ENCODE peak calls at places on chromosomes 16 and 17, in four cellular contexts. One of them, this sample, is unnamed.

GRCh38 chr16:2333772-2334379 is 6.7 kb downstream of the ABCA3 start:
- DNase-seq in A549: peak; percentile 64
- DNase-seq in ovary: no peak
- DNase-seq in PC-9: peak; percentile 43
- DNase-seq in this sample: peak; percentile 71

GRCh38 chr16:57149391-57149790 is 36.4 kb downstream of the PSME3IP1 start:
- DNase-seq in A549: no peak
- DNase-seq in ovary: no peak
- DNase-seq in PC-9: no peak
- DNase-seq in this sample: no peak

GRCh38 chr17:49964539-49965521 is 4.2 kb upstream of the DLX4 start:
- DNase-seq in A549: no peak
- DNase-seq in ovary: no peak
- DNase-seq in PC-9: no peak
- DNase-seq in this sample: no peak

GRCh38 chr17:49616086-49616485 is 40.4 kb downstream of the NXPH3 start:
- DNase-seq in A549: peak; percentile 31
- DNase-seq in ovary: no peak
- DNase-seq in PC-9: no peak
- DNase-seq in this sample: no peak

GRCh38 chr17:57484826-57485565 is 228.7 kb downstream of the MSI2 start:
- DNase-seq in A549: no peak
- DNase-seq in ovary: no peak
- DNase-seq in PC-9: no peak
- DNase-seq in this sample: no peak

GRCh38 chr17:58577696-58578095 is 63.3 kb upstream of the MTMR4 start:
- DNase-seq in A549: peak; percentile 53
- DNase-seq in ovary: peak; percentile 11
- DNase-seq in PC-9: peak; percentile 44
- DNase-seq in this sample: peak; percentile 75

GRCh38 chr17:47692895-47693666 is 880 bp upstream of the TBKBP1 start:
- DNase-seq in A549: no peak
- DNase-seq in ovary: no peak
- DNase-seq in PC-9: peak; percentile 44
- DNase-seq in this sample: no peak

GRCh38 chr17:74804683-74805082 is 28.5 kb upstream of the NAT9 start:
- DNase-seq in A549: no peak
- DNase-seq in ovary: no peak
- DNase-seq in PC-9: no peak
- DNase-seq in this sample: no peak

GRCh38 chr17:65283704-65284103 is 146.5 kb downstream of the RGS9 start:
- DNase-seq in A549: no peak
- DNase-seq in ovary: no peak
- DNase-seq in PC-9: no peak
- DNase-seq in this sample: no peak

GRCh38 chr17:55830210-55830609 is 79.4 kb downstream of the PCTP start:
- DNase-seq in A549: no peak
- DNase-seq in ovary: no peak
- DNase-seq in PC-9: no peak
- DNase-seq in this sample: no peak

GRCh38 chr16:90046971-90047713 is 27.9 kb upstream of the DBNDD1 start:
- DNase-seq in A549: no peak
- DNase-seq in ovary: peak; percentile 97
- DNase-seq in PC-9: peak; percentile 58
- DNase-seq in this sample: no peak

GRCh38 chr17:49703557-49704277 is 4.0 kb downstream of the SLC35B1 start:
- DNase-seq in A549: peak; percentile 72
- DNase-seq in ovary: no peak
- DNase-seq in PC-9: peak; percentile 46
- DNase-seq in this sample: peak; percentile 34

GRCh38 chr17:12592941-12593340 is 72.7 kb upstream of the MYOCD start:
- DNase-seq in A549: no peak
- DNase-seq in ovary: no peak
- DNase-seq in PC-9: no peak
- DNase-seq in this sample: peak; percentile 60

GRCh38 chr16:85602831-85603755 is 10.0 kb upstream of the GSE1 start:
- DNase-seq in A549: no peak
- DNase-seq in ovary: no peak
- DNase-seq in PC-9: no peak
- DNase-seq in this sample: no peak

GRCh38 chr16:7914738-7915137 is 582.1 kb downstream of the RBFOX1 start:
- DNase-seq in A549: no peak
- DNase-seq in ovary: no peak
- DNase-seq in PC-9: no peak
- DNase-seq in this sample: no peak

GRCh38 chr17:43599835-43600234 is 53.7 kb upstream of the ETV4 start:
- DNase-seq in A549: no peak
- DNase-seq in ovary: no peak
- DNase-seq in PC-9: no peak
- DNase-seq in this sample: peak; percentile 32

GRCh38 chr17:46072998-46073397 is 73.9 kb downstream of the STH start:
- DNase-seq in A549: peak; percentile 23
- DNase-seq in ovary: no peak
- DNase-seq in PC-9: peak; percentile 43
- DNase-seq in this sample: no peak

GRCh38 chr17:43385046-43385831 is 13.6 kb upstream of the ARL4D start:
- DNase-seq in A549: no peak
- DNase-seq in ovary: no peak
- DNase-seq in PC-9: no peak
- DNase-seq in this sample: no peak

GRCh38 chr17:77602062-77602746 is 356.3 kb upstream of the TNRC6C start:
- DNase-seq in A549: no peak
- DNase-seq in ovary: no peak
- DNase-seq in PC-9: no peak
- DNase-seq in this sample: no peak

GRCh38 chr16:74575805-74576643 is 30.9 kb downstream of the GLG1 start:
- DNase-seq in A549: no peak
- DNase-seq in ovary: no peak
- DNase-seq in PC-9: no peak
- DNase-seq in this sample: no peak

GRCh38 chr16:1030381-1030901 is 42.1 kb upstream of the SSTR5 start:
- DNase-seq in A549: no peak
- DNase-seq in ovary: no peak
- DNase-seq in PC-9: no peak
- DNase-seq in this sample: no peak

GRCh38 chr17:42065201-42065600 is 14.8 kb upstream of the C17orf113 start:
- DNase-seq in A549: no peak
- DNase-seq in ovary: no peak
- DNase-seq in PC-9: no peak
- DNase-seq in this sample: no peak

GRCh38 chr16:79599256-79599836 is 1.2 kb downstream of the MAF start:
- DNase-seq in A549: peak; percentile 16
- DNase-seq in ovary: peak; percentile 41
- DNase-seq in PC-9: no peak
- DNase-seq in this sample: no peak

GRCh38 chr16:2270070-2270462 is 2.1 kb upstream of the RNPS1 start:
- DNase-seq in A549: no peak
- DNase-seq in ovary: no peak
- DNase-seq in PC-9: no peak
- DNase-seq in this sample: no peak

GRCh38 chr17:40110457-40110856 is 10.1 kb upstream of the NR1D1 start:
- DNase-seq in A549: no peak
- DNase-seq in ovary: peak; percentile 21
- DNase-seq in PC-9: no peak
- DNase-seq in this sample: no peak

GRCh38 chr17:74890554-74890953 is 2.9 kb downstream of the FADS6 start:
- DNase-seq in A549: no peak
- DNase-seq in ovary: no peak
- DNase-seq in PC-9: no peak
- DNase-seq in this sample: no peak

GRCh38 chr17:72244942-72245341 is 124.1 kb downstream of the SOX9 start:
- DNase-seq in A549: no peak
- DNase-seq in ovary: no peak
- DNase-seq in PC-9: peak; percentile 42
- DNase-seq in this sample: no peak

GRCh38 chr16:79047337-79047736 is 553.2 kb downstream of the MAF start:
- DNase-seq in A549: peak; percentile 12
- DNase-seq in ovary: no peak
- DNase-seq in PC-9: no peak
- DNase-seq in this sample: peak; percentile 8

GRCh38 chr16:58026139-58026704 is 668 bp downstream of the MMP15 start:
- DNase-seq in A549: peak; percentile 56
- DNase-seq in ovary: peak; percentile 22
- DNase-seq in PC-9: no peak
- DNase-seq in this sample: peak; percentile 47

GRCh38 chr16:79132745-79133144 is 467.8 kb downstream of the MAF start:
- DNase-seq in A549: no peak
- DNase-seq in ovary: peak; percentile 48
- DNase-seq in PC-9: no peak
- DNase-seq in this sample: no peak

GRCh38 chr16:76335187-76335974 is 58.2 kb downstream of the CNTNAP4 start:
- DNase-seq in A549: no peak
- DNase-seq in ovary: no peak
- DNase-seq in PC-9: no peak
- DNase-seq in this sample: no peak

GRCh38 chr16:58235663-58236062 is 37.8 kb upstream of the CSNK2A2 start:
- DNase-seq in A549: no peak
- DNase-seq in ovary: no peak
- DNase-seq in PC-9: no peak
- DNase-seq in this sample: no peak

GRCh38 chr17:47686276-47686635 is 7.7 kb upstream of the TBKBP1 start:
- DNase-seq in A549: no peak
- DNase-seq in ovary: no peak
- DNase-seq in PC-9: peak; percentile 56
- DNase-seq in this sample: no peak

GRCh38 chr17:63444457-63444856 is 1.6 kb downstream of the CYB561 start:
- DNase-seq in A549: no peak
- DNase-seq in ovary: no peak
- DNase-seq in PC-9: no peak
- DNase-seq in this sample: no peak

GRCh38 chr17:79203016-79203415 is 128.4 kb downstream of the ENGASE start:
- DNase-seq in A549: no peak
- DNase-seq in ovary: no peak
- DNase-seq in PC-9: no peak
- DNase-seq in this sample: no peak

GRCh38 chr17:68378202-68379149 is 78.8 kb downstream of the WIPI1 start:
- DNase-seq in A549: peak; percentile 63
- DNase-seq in ovary: peak; percentile 99
- DNase-seq in PC-9: peak; percentile 95
- DNase-seq in this sample: peak; percentile 28

GRCh38 chr16:57618306-57619132 is 9.9 kb upstream of the ADGRG1 start:
- DNase-seq in A549: no peak
- DNase-seq in ovary: no peak
- DNase-seq in PC-9: peak; percentile 89
- DNase-seq in this sample: no peak

GRCh38 chr16:70267516-70267915 is 15.8 kb upstream of the EXOSC6 start:
- DNase-seq in A549: peak; percentile 66
- DNase-seq in ovary: no peak
- DNase-seq in PC-9: no peak
- DNase-seq in this sample: peak; percentile 75

GRCh38 chr16:57277586-57277985 is 6.9 kb downstream of the PLLP start:
- DNase-seq in A549: peak; percentile 58
- DNase-seq in ovary: no peak
- DNase-seq in PC-9: peak; percentile 97
- DNase-seq in this sample: no peak

DNA sequence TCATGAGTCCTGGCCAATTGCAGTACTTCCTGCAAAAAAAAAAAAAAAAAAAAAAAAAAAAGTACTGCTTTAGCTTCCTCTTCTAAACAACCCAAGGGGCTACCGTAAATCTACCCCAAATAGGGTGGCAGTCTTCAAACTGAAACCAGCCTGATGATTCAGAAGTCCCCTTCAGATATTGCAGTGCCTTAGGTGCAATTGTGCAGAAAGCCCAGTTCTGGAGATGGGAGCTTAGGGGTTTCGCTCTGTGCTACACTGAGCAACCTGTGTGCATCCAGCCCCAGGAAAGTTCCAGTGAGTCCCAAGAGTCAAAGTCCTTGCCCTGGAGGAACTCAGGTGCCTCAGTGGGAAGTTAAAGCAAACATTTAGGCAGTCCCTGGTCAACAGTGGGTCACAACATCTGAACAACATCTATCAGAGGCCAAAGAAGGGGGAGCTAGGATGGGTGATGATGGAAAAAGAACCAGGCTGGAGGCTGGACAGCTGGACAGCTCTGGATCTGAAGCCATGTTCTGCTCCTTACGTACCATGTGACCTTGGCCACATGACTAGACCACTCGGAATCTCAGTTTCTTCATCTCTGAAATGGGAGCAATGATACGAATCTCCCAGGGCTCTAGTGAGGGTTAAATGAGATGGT is 6.7 kb upstream of the CIITA start:
- DNase-seq in A549: no peak
- DNase-seq in ovary: no peak
- DNase-seq in PC-9: no peak
- DNase-seq in this sample: no peak
- H3K27ac ChIP-seq in A549: no peak overlapping the region
- H3K27ac ChIP-seq in ovary: no peak overlapping the region
- H3K27ac ChIP-seq in PC-9: no peak overlapping the region
- H3K27ac ChIP-seq in this sample: no peak overlapping the region

GRCh38 chr16:87132361-87133014 is 184.7 kb downstream of the C16orf95 start:
- DNase-seq in A549: no peak
- DNase-seq in ovary: no peak
- DNase-seq in PC-9: no peak
- DNase-seq in this sample: no peak
- H3K27ac ChIP-seq in A549: no peak overlapping the region
- H3K27ac ChIP-seq in ovary: no peak overlapping the region
- H3K27ac ChIP-seq in PC-9: no peak overlapping the region
- H3K27ac ChIP-seq in this sample: no peak overlapping the region

DNA sequence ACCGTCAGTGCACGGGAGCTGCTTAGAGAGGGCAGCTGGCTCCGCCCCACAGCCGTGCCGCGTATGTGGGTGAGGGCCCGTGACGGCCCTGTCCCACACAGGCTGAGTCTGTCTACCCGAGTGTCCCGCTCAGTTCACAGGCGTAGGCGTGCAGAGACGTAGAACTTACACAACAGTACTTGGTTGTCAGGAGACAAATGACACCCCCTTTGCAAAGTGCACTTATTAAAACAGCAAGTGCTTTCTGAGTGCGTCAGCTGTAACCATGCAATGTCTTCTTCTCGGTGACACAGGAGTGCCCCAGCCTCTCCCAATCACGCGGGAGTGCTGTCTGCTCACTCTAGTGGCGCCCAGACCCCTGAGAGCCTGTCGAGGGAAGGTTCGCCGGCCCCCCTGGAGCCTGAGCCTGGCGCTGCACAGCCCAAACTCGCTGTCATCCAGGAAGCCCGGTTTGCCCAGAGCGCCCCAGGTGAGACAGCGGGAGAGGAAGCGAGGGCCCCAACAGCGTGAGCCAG is 64.2 kb downstream of the FOXK2 start:
- DNase-seq in A549: no peak
- DNase-seq in ovary: no peak
- DNase-seq in PC-9: no peak
- DNase-seq in this sample: no peak
- H3K27ac ChIP-seq in A549: no peak overlapping the region
- H3K27ac ChIP-seq in ovary: no peak overlapping the region
- H3K27ac ChIP-seq in PC-9: no peak overlapping the region
- H3K27ac ChIP-seq in this sample: no peak overlapping the region

DNA sequence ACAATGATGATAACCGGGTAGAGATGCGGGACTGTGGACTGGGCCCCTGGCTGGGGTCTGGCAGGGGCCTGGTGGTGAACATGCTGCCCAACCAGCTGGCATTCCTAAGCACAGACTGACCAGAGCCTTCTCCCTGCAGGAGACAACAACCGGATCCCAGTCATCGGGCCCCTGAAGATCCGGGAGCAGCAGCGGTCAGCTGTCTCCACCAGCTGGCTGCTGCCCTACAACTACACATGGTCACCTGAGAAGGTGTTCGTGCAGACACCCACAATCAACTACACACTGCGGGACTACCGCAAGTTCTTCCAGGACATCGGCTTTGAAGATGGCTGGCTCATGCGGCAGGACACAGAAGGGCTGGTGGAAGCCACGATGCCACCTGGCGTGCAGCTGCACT is 5.3 kb upstream of the SLC7A6 start:
- DNase-seq in A549: no peak
- DNase-seq in ovary: no peak
- DNase-seq in PC-9: no peak
- DNase-seq in this sample: no peak
- H3K27ac ChIP-seq in A549: no peak overlapping the region
- H3K27ac ChIP-seq in ovary: no peak overlapping the region
- H3K27ac ChIP-seq in PC-9: no peak overlapping the region
- H3K27ac ChIP-seq in this sample: no peak overlapping the region

This sample was measured in A673.